ENCODE peak calls at places on chromosomes 12 and 14, in nine cellular contexts. S, Y, Z, X, Q, M, R, O and T are unnamed samples.

GRCh38 chr12:19055589-19055988 is 73.9 kb upstream of the PLEKHA5 start:
- DNase-seq in S (no peak), Y (no peak), Z (no peak), X (no peak), Q (no peak), M (no peak), R (no peak), O (no peak), T (no peak)

GRCh38 chr12:113401066-113402000 is 2.4 kb downstream of the SDS start:
- DNase-seq in S (no peak), Y (no peak), Z (no peak), X (no peak), Q (no peak), M (no peak), R (no peak), O (no peak), T (no peak)

GRCh38 chr14:72876021-72876709 is 17.7 kb downstream of the DPF3 start:
- DNase-seq in S (no peak), Y (no peak), Z (no peak), X (no peak), Q (no peak), M (no peak), R (no peak), O (no peak), T (no peak)

GRCh38 chr12:76784600-76785051 is 20.7 kb downstream of the ZDHHC17 start:
- DNase-seq in S (no peak), Y (peak), Z (no peak), X (peak), Q (no peak), M (no peak), R (no peak), O (no peak), T (no peak)

GRCh38 chr14:100673085-100673806 is 53.4 kb upstream of the DLK1 start:
- DNase-seq in S (no peak), Y (no peak), Z (no peak), X (no peak), Q (no peak), M (peak), R (no peak), O (peak), T (no peak)

GRCh38 chr12:38175538-38175937 is 141.0 kb upstream of the ALG10B start:
- DNase-seq in S (no peak), Y (no peak), Z (no peak), X (peak), Q (no peak), M (no peak), R (no peak), O (no peak), T (no peak)

GRCh38 chr12:99130808-99131538 is 485.9 kb downstream of the APAF1 start:
- DNase-seq in S (peak), Y (peak), Z (no peak), X (no peak), Q (no peak), M (no peak), R (no peak), O (no peak), T (no peak)

GRCh38 chr14:64364907-64365306 is 23.2 kb upstream of the MTHFD1 start:
- DNase-seq in S (no peak), Y (peak), Z (no peak), X (no peak), Q (no peak), M (no peak), R (no peak), O (no peak), T (no peak)

GRCh38 chr14:65251213-65251612 is 148.9 kb upstream of the MAX start:
- DNase-seq in S (no peak), Y (peak), Z (no peak), X (no peak), Q (no peak), M (no peak), R (no peak), O (no peak), T (no peak)